ENCODE peak calls at places on chromosome 21, in eight cellular contexts. H is stomach, O is GM12892, P is esophagus muscularis mucosa, L is HCT116, R is GM12891, X is endothelial cell of umbilical vein, I is GM12878. G is an unnamed sample.

GRCh38 chr21:30268608-30269197 is 14.0 kb downstream of the KRTAP24-1 start:
- DNase-seq in H (no peak), O (no peak), P (no peak), L (no peak), R (no peak), X (no peak), I (no peak), G (no peak)

GRCh38 chr21:26177741-26178452 is 7.3 kb upstream of the APP start:
- DNase-seq in H (no peak), O (no peak), P (no peak), L (no peak), R (no peak), X (no peak), I (no peak), G (no peak)

GRCh38 chr21:46109251-46110221 is 11.6 kb downstream of the COL6A2 start:
- DNase-seq in H (peak), O (no peak), P (peak), L (no peak), R (peak), X (no peak), I (no peak), G (peak)

GRCh38 chr21:17114019-17114418 is 398.8 kb upstream of the CXADR start:
- DNase-seq in H (no peak), O (no peak), P (no peak), L (no peak), R (no peak), X (no peak), I (no peak), G (no peak)

GRCh38 chr21:27796106-27796505 is 829.2 kb upstream of the ADAMTS5 start:
- DNase-seq in H (no peak), O (no peak), P (no peak), L (no peak), R (no peak), X (no peak), I (no peak), G (no peak)

GRCh38 chr21:23887709-23888303 is 1719.5 kb downstream of the MRPL39 start:
- DNase-seq in H (no peak), O (no peak), P (no peak), L (no peak), R (no peak), X (no peak), I (no peak), G (no peak)

GRCh38 chr21:28336299-28336698 is 656.4 kb downstream of the LTN1 start:
- DNase-seq in H (peak), O (no peak), P (no peak), L (no peak), R (no peak), X (peak), I (no peak), G (no peak)

GRCh38 chr21:38661296-38662223 is 144.2 kb upstream of the ETS2 start:
- DNase-seq in H (no peak), O (no peak), P (no peak), L (no peak), R (no peak), X (peak), I (no peak), G (no peak)

GRCh38 chr21:33117268-33117888 is 47.4 kb downstream of the OLIG1 start:
- DNase-seq in H (no peak), O (no peak), P (no peak), L (no peak), R (no peak), X (no peak), I (no peak), G (no peak)

GRCh38 chr21:15788847-15789548 is 59.2 kb downstream of the USP25 start:
- DNase-seq in H (no peak), O (no peak), P (no peak), L (no peak), R (no peak), X (peak), I (no peak), G (no peak)

GRCh38 chr21:41488080-41488479 is 19.9 kb downstream of the TMPRSS2 start:
- DNase-seq in H (peak), O (no peak), P (no peak), L (no peak), R (no peak), X (no peak), I (no peak), G (no peak)

GRCh38 chr21:41490330-41490729 is 17.6 kb downstream of the TMPRSS2 start:
- DNase-seq in H (no peak), O (no peak), P (no peak), L (no peak), R (no peak), X (no peak), I (no peak), G (no peak)

GRCh38 chr21:41489329-41489728 is 18.6 kb downstream of the TMPRSS2 start:
- DNase-seq in H (no peak), O (no peak), P (no peak), L (no peak), R (no peak), X (no peak), I (no peak), G (no peak)

GRCh38 chr21:41483973-41484372 is 24.0 kb downstream of the TMPRSS2 start:
- DNase-seq in H (no peak), O (no peak), P (no peak), L (no peak), R (no peak), X (no peak), I (no peak), G (no peak)

GRCh38 chr21:41487082-41487481 is 20.9 kb downstream of the TMPRSS2 start:
- DNase-seq in H (no peak), O (no peak), P (no peak), L (no peak), R (no peak), X (no peak), I (no peak), G (no peak)
- TF ChIP-seq POLR2AphosphoS5 in H (no peak), O (no peak), P (no peak), L (no peak), R (no peak), X (no peak), I (no peak), G (no peak)

DNA sequence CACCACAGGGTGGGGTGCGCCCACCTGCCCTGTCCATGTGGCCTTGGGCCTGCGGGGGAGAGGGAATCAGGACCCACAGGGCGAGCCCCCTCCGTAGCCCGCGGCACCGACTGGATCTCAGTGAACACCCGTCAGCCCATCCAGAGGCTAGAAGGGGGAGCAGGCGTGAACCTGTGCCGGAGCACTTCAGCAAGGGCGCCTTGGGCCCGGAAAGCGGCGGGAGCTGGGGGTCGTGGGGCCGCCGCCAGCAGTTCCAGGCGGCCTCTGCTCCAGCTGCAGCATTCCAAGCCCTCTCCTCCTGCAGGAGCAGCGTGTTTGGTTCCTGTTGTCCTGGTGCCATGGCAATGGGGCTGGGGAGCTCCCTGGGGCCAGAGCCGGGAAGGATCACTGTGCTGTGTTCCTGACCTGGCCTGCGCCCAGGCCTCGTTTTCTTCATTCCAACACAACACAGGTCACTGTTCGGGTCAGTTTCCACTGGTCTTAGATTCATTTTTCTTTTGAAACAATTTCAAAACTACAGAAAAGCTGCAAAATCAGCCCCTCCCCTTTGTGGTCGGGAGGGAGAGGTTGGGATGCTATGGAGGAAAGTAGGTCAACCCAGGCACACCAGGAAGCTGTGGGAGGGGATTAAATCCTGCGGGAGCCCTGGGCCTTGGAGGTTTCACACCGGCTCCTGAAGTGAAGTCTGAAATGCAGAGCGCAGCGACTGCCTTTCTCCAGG is 18.8 kb downstream of the SLX9 start:
- DNase-seq in H (peak), O (no peak), P (no peak), L (no peak), R (no peak), X (peak), I (no peak), G (peak)
- TF ChIP-seq POLR2AphosphoS5 in H (no peak), O (no peak), P (peak), L (no peak), R (no peak), X (no peak), I (no peak), G (peak)

GRCh38 chr21:43810505-43811261 is 21.3 kb downstream of the RRP1 start:
- DNase-seq in H (peak), O (peak), P (peak), L (peak), R (peak), X (peak), I (peak), G (peak)
- TF ChIP-seq POLR2AphosphoS5 in H (no peak), O (no peak), P (no peak), L (no peak), R (no peak), X (no peak), I (no peak), G (no peak)

GRCh38 chr21:43764576-43765495 is 11.3 kb downstream of the CSTB start:
- DNase-seq in H (no peak), O (no peak), P (no peak), L (no peak), R (no peak), X (no peak), I (no peak), G (no peak)

GRCh38 chr21:43768868-43769167 is 7.3 kb downstream of the CSTB start:
- DNase-seq in H (no peak), O (no peak), P (no peak), L (no peak), R (no peak), X (no peak), I (no peak), G (no peak)

GRCh38 chr21:43767498-43767979 is 8.6 kb downstream of the CSTB start:
- DNase-seq in H (no peak), O (no peak), P (no peak), L (no peak), R (no peak), X (no peak), I (no peak), G (no peak)

GRCh38 chr21:43767980-43768867 is 7.9 kb downstream of the CSTB start:
- DNase-seq in H (peak), O (no peak), P (no peak), L (peak), R (no peak), X (peak), I (no peak), G (no peak)

DNA sequence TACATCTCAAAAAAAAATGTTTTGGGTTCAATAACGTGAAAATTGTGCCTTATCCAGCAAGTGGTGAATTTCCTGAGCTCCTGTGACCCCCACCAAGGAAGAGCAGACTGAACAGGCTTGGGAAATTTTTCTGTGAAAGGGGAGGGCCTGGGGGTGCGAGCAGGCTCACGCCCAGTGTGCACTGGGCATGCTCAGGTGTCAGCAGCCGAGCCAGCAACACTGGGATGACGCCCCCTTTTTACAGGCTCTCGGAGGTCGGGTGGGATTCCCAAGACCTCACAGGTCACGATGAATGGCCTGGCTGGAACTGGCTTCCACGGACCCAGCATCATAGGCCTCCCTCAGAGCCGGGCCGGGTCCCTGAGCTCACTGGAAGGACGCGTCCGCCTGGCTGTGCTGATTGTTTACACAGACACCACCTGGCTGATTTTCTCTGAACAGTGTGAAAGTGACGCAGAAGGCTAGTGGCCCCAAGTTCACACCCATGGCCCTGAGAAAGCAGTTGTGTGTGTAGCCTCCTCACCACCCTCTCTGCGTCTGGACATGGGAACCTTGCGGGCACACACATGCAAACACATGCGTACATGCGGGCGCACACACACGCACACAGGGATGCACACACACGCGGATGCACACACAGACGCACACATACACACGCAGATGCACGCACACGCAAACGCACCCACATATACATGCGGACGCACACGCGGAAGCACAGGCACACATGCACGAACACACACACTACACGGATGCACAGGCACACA is 9.2 kb downstream of the CSTB start:
- DNase-seq in H (no peak), O (no peak), P (no peak), L (no peak), R (no peak), X (no peak), I (no peak), G (no peak)
- TF ChIP-seq POLR2AphosphoS5 in H (no peak), O (peak), P (no peak), L (no peak), R (peak), X (no peak), I (peak), G (no peak)

G was measured in breast epithelium.